ENCODE peak calls at places on chromosomes 13 and 19, in five cellular contexts. Y is skeletal muscle cell; N is hepatocyte; V is GM12878; T is CD8-positive, alpha-beta memory T cell. S is an unnamed sample.

GRCh38 chr13:95122063-95122462 is 179.2 kb downstream of the ABCC4 start:
- DNase-seq in Y (no peak), N (no peak), V (no peak), T (no peak), S (no peak)

GRCh38 chr19:36719687-36720556 is 32.5 kb downstream of the ZNF567 start:
- DNase-seq in Y (no peak), N (no peak), V (no peak), T (no peak), S (no peak)

GRCh38 chr13:79995334-79995733 is 345.6 kb downstream of the SPRY2 start:
- DNase-seq in Y (peak; percentile 49), N (no peak), V (no peak), T (no peak), S (no peak)

GRCh38 chr13:40379794-40380608 is 286.4 kb downstream of the FOXO1 start:
- DNase-seq in Y (no peak), N (no peak), V (no peak), T (no peak), S (no peak)

GRCh38 chr13:93957371-93957770 is 522.1 kb downstream of the DCT start:
- DNase-seq in Y (no peak), N (no peak), V (no peak), T (no peak), S (no peak)

GRCh38 chr13:112474869-112475268 is 98.7 kb downstream of the SPACA7 start:
- DNase-seq in Y (no peak), N (no peak), V (no peak), T (no peak), S (no peak)

GRCh38 chr13:107650081-107650701 is 565.1 kb downstream of the LIG4 start:
- DNase-seq in Y (no peak), N (peak; percentile 78), V (no peak), T (no peak), S (peak; percentile 25)

GRCh38 chr19:29293736-29294342 is 80.9 kb upstream of the UQCRFS1 start:
- DNase-seq in Y (no peak), N (no peak), V (no peak), T (no peak), S (no peak)

GRCh38 chr19:16115309-16116039 is 3.8 kb downstream of the RAB8A start:
- DNase-seq in Y (no peak), N (no peak), V (no peak), T (no peak), S (no peak)

GRCh38 chr13:71254384-71254783 is 612.6 kb downstream of the DACH1 start:
- DNase-seq in Y (no peak), N (no peak), V (no peak), T (no peak), S (no peak)

GRCh38 chr13:99288069-99288468 is 19.1 kb downstream of the GPR183 start:
- DNase-seq in Y (no peak), N (no peak), V (peak; percentile 93), T (no peak), S (no peak)

GRCh38 chr13:41550239-41550638 is 92.9 kb downstream of the RGCC start:
- DNase-seq in Y (no peak), N (no peak), V (no peak), T (no peak), S (no peak)

GRCh38 chr19:15636026-15636425 is 4.7 kb upstream of the CYP4F3 start:
- DNase-seq in Y (no peak), N (no peak), V (no peak), T (no peak), S (no peak)

GRCh38 chr13:98142427-98143156 is at the start of gene FARP1:
- DNase-seq in Y (peak; percentile 18), N (peak; percentile 95), V (no peak), T (no peak), S (peak; percentile 95)

GRCh38 chr19:35828694-35829301 is 16.2 kb upstream of the PRODH2 start:
- DNase-seq in Y (peak; percentile 10), N (peak; percentile 90), V (no peak), T (peak; percentile 32), S (no peak)

GRCh38 chr13:22642088-22642487 is 538.7 kb upstream of the SGCG start:
- DNase-seq in Y (no peak), N (no peak), V (no peak), T (no peak), S (no peak)

GRCh38 chr13:107864543-107865460 is 350.5 kb downstream of the LIG4 start:
- DNase-seq in Y (no peak), N (peak; percentile 84), V (no peak), T (no peak), S (peak; percentile 29)

GRCh38 chr19:43470288-43470687 is 4.9 kb upstream of the LYPD3 start:
- DNase-seq in Y (no peak), N (no peak), V (no peak), T (no peak), S (peak; percentile 42)

GRCh38 chr13:51564671-51565070 is 19.6 kb upstream of the WDFY2 start:
- DNase-seq in Y (no peak), N (no peak), V (no peak), T (no peak), S (no peak)

GRCh38 chr13:30652746-30653145 is 35.0 kb downstream of the USPL1 start:
- DNase-seq in Y (no peak), N (no peak), V (no peak), T (no peak), S (no peak)

GRCh38 chr13:98977568-98978270 is at the start of gene DOCK9:
- DNase-seq in Y (peak; percentile 61), N (peak; percentile 43), V (no peak), T (no peak), S (no peak)

GRCh38 chr19:46979770-46980105 is 39.9 kb upstream of the NPAS1 start:
- DNase-seq in Y (no peak), N (no peak), V (no peak), T (no peak), S (no peak)

GRCh38 chr19:38164526-38164925 is 59.5 kb downstream of the DPF1 start:
- DNase-seq in Y (no peak), N (no peak), V (no peak), T (no peak), S (no peak)

DNA sequence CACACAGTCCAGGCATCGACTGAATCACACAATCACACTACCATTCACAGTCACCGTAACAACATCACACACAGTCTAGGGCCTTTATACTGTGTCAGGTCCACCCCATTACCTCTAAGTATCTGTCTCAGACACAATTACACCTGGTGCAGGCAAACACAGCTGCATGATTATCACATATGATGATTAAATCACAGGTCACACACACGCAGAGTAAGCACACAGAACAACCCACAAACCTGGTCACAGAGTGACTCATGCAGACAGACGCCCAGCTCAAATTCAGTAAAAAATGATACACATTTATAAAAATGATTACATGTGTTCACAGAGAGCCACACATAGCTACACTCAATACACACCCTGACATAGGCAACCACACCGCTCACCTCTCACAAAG is 1.2 kb upstream of the ZSCAN22 start:
- DNase-seq in Y (no peak), N (no peak), V (no peak), T (no peak), S (no peak)
- H3K4me3 ChIP-seq in Y (peak overlapping the region; percentile 82), N (no peak overlapping the region), V (peak overlapping the region; percentile 74), T (no peak overlapping the region), S (peak overlapping the region; percentile 70)

GRCh38 chr19:1523412-1524205 is at the start of gene PLK5:
- DNase-seq in Y (no peak), N (no peak), V (no peak), T (no peak), S (peak; percentile 69)

GRCh38 chr19:1524972-1525325 is 1.1 kb downstream of the PLK5 start:
- DNase-seq in Y (no peak), N (no peak), V (no peak), T (no peak), S (no peak)

GRCh38 chr19:1525343-1525742 is 1.5 kb downstream of the PLK5 start:
- DNase-seq in Y (no peak), N (no peak), V (no peak), T (no peak), S (no peak)

GRCh38 chr19:1522838-1523237 is 1.0 kb upstream of the PLK5 start:
- DNase-seq in Y (no peak), N (no peak), V (no peak), T (no peak), S (no peak)

DNA sequence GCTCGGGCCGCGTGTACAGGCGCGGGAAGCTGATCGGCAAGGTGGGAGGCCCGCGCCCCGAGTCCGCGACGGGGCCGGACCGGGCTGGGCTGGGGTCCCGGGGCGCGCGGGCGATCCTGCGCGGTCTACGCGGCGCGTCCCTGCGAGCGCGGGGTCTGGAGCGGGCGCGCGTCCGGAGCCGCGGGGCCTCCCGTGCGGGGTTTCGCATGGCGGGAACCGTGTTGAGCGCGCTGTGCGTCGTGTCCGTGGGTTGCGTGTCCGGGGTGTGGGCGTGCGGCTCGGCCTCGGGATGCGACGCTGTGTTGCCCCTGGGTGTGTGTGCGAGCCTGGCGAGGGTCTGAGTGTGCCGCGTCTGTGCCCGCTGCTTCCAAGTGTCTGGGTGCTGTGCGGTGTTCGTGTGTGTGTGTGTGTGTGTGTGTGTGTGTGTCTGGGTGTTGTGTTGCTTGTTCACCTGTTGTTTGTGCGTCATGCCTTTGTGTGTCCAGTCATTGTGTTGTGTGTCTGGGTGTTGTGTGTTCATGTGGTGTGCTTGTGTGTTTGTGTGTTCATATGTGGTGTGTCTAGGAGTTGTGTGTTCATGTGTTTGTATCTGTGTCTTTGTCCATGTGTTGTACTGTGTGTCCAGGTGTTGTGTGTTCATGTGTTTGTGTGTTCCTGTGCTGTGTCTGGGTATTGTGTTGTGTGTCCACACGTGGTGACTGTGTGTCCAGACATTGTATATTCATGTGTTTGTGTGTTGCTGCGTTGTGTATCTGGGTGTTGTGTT is 512 bp downstream of the PLK5 start:
- DNase-seq in Y (no peak), N (no peak), V (no peak), T (no peak), S (no peak)
- H3K4me3 ChIP-seq in Y (no peak overlapping the region), N (no peak overlapping the region), V (no peak overlapping the region), T (no peak overlapping the region), S (no peak overlapping the region)

GRCh38 chr13:20230913-20231838 is 943 bp downstream of the GJB6 start:
- DNase-seq in Y (no peak), N (no peak), V (no peak), T (no peak), S (no peak)
- H3K4me3 ChIP-seq in Y (no peak overlapping the region), N (peak overlapping the region; percentile 19), V (no peak overlapping the region), T (peak overlapping the region; percentile 73), S (no peak overlapping the region)

GRCh38 chr13:110307697-110308376 is 753 bp downstream of the COL4A2 start:
- DNase-seq in Y (no peak), N (peak; percentile 40), V (no peak), T (no peak), S (no peak)
- H3K4me3 ChIP-seq in Y (peak overlapping the region; percentile 74), N (peak overlapping the region; percentile 88), V (no peak overlapping the region), T (no peak overlapping the region), S (peak overlapping the region; percentile 95)

GRCh38 chr19:45772912-45773311 is 3.9 kb upstream of the SIX5 start:
- DNase-seq in Y (no peak), N (no peak), V (no peak), T (no peak), S (no peak)

GRCh38 chr19:45769821-45770191 is 754 bp upstream of the SIX5 start:
- DNase-seq in Y (no peak), N (peak; percentile 71), V (no peak), T (peak; percentile 57), S (no peak)

GRCh38 chr19:45770192-45771101 is 1.4 kb upstream of the SIX5 start:
- DNase-seq in Y (peak; percentile 96), N (peak; percentile 97), V (peak; percentile 76), T (peak; percentile 90), S (peak; percentile 96)

GRCh38 chr19:45772130-45772880 is 3.3 kb upstream of the SIX5 start:
- DNase-seq in Y (no peak), N (no peak), V (no peak), T (no peak), S (no peak)

GRCh38 chr19:45771331-45771933 is 2.4 kb upstream of the SIX5 start:
- DNase-seq in Y (no peak), N (no peak), V (no peak), T (no peak), S (no peak)
- H3K4me3 ChIP-seq in Y (no peak overlapping the region), N (no peak overlapping the region), V (no peak overlapping the region), T (no peak overlapping the region), S (no peak overlapping the region)